ENCODE peak calls at places on chromosomes 16 and 17, in seven cellular contexts. One of them, this sample, is unnamed.

GRCh38 chr17:34095101-34095500 is 160.0 kb upstream of the CCL2 start:
- DNase-seq in CD4-positive, alpha-beta T cell: no peak
- DNase-seq in neural crest cell: no peak
- DNase-seq in GM13976: no peak
- DNase-seq in uterus: no peak
- DNase-seq in fibroblast of lung: no peak
- DNase-seq in A549: no peak
- DNase-seq in this sample: no peak

GRCh38 chr17:53949473-53950090 is 126.9 kb downstream of the KIF2B start:
- DNase-seq in CD4-positive, alpha-beta T cell: no peak
- DNase-seq in neural crest cell: no peak
- DNase-seq in A549: no peak
- DNase-seq in GM13976: no peak
- DNase-seq in fibroblast of lung: no peak
- DNase-seq in uterus: no peak
- DNase-seq in this sample: no peak

GRCh38 chr17:43556292-43556691 is 10.2 kb upstream of the ETV4 start:
- DNase-seq in CD4-positive, alpha-beta T cell: no peak
- DNase-seq in A549: peak
- DNase-seq in uterus: peak
- DNase-seq in neural crest cell: no peak
- DNase-seq in fibroblast of lung: no peak
- DNase-seq in GM13976: no peak
- DNase-seq in this sample: peak

GRCh38 chr17:50909765-50910661 is 43.9 kb upstream of the TOB1 start:
- DNase-seq in CD4-positive, alpha-beta T cell: peak
- DNase-seq in A549: no peak
- DNase-seq in fibroblast of lung: no peak
- DNase-seq in GM13976: no peak
- DNase-seq in neural crest cell: no peak
- DNase-seq in uterus: no peak
- DNase-seq in this sample: no peak

GRCh38 chr16:71424626-71425025 is 17.2 kb downstream of the TLE7 start:
- DNase-seq in A549: no peak
- DNase-seq in CD4-positive, alpha-beta T cell: no peak
- DNase-seq in uterus: no peak
- DNase-seq in neural crest cell: no peak
- DNase-seq in GM13976: no peak
- DNase-seq in fibroblast of lung: no peak
- DNase-seq in this sample: no peak

GRCh38 chr17:33269337-33270060 is 23.6 kb downstream of the ASIC2 start:
- DNase-seq in CD4-positive, alpha-beta T cell: no peak
- DNase-seq in fibroblast of lung: no peak
- DNase-seq in GM13976: no peak
- DNase-seq in A549: no peak
- DNase-seq in uterus: no peak
- DNase-seq in neural crest cell: no peak
- DNase-seq in this sample: no peak

GRCh38 chr16:13021996-13022395 is 120.6 kb downstream of the SHISA9 start:
- DNase-seq in fibroblast of lung: no peak
- DNase-seq in neural crest cell: no peak
- DNase-seq in A549: no peak
- DNase-seq in CD4-positive, alpha-beta T cell: no peak
- DNase-seq in uterus: no peak
- DNase-seq in GM13976: no peak
- DNase-seq in this sample: peak

GRCh38 chr17:1134634-1135324 is 45.0 kb downstream of the ABR start:
- DNase-seq in CD4-positive, alpha-beta T cell: no peak
- DNase-seq in fibroblast of lung: no peak
- DNase-seq in neural crest cell: no peak
- DNase-seq in uterus: no peak
- DNase-seq in A549: no peak
- DNase-seq in GM13976: no peak
- DNase-seq in this sample: no peak

GRCh38 chr16:50836121-50836541 is 94.2 kb downstream of the CYLD start:
- DNase-seq in CD4-positive, alpha-beta T cell: no peak
- DNase-seq in neural crest cell: no peak
- DNase-seq in uterus: no peak
- DNase-seq in GM13976: no peak
- DNase-seq in A549: no peak
- DNase-seq in fibroblast of lung: no peak
- DNase-seq in this sample: no peak

GRCh38 chr17:27293359-27293897 is 486 bp upstream of the WSB1 start:
- DNase-seq in CD4-positive, alpha-beta T cell: no peak
- DNase-seq in uterus: peak
- DNase-seq in A549: no peak
- DNase-seq in neural crest cell: no peak
- DNase-seq in GM13976: peak
- DNase-seq in fibroblast of lung: no peak
- DNase-seq in this sample: no peak

GRCh38 chr17:565506-565905 is 149.1 kb downstream of the VPS53 start:
- DNase-seq in neural crest cell: peak
- DNase-seq in GM13976: no peak
- DNase-seq in uterus: no peak
- DNase-seq in CD4-positive, alpha-beta T cell: no peak
- DNase-seq in fibroblast of lung: no peak
- DNase-seq in A549: no peak
- DNase-seq in this sample: no peak

GRCh38 chr16:81097230-81097629 is 1.0 kb upstream of the GCSH start:
- DNase-seq in neural crest cell: no peak
- DNase-seq in uterus: no peak
- DNase-seq in fibroblast of lung: no peak
- DNase-seq in A549: no peak
- DNase-seq in GM13976: no peak
- DNase-seq in CD4-positive, alpha-beta T cell: no peak
- DNase-seq in this sample: no peak

GRCh38 chr17:4232168-4232813 is 31.5 kb downstream of the ANKFY1 start:
- DNase-seq in neural crest cell: no peak
- DNase-seq in fibroblast of lung: peak
- DNase-seq in uterus: no peak
- DNase-seq in GM13976: no peak
- DNase-seq in A549: no peak
- DNase-seq in CD4-positive, alpha-beta T cell: no peak
- DNase-seq in this sample: peak

GRCh38 chr17:53135969-53136368 is 686.8 kb upstream of the KIF2B start:
- DNase-seq in GM13976: no peak
- DNase-seq in uterus: no peak
- DNase-seq in CD4-positive, alpha-beta T cell: no peak
- DNase-seq in neural crest cell: no peak
- DNase-seq in A549: no peak
- DNase-seq in fibroblast of lung: no peak
- DNase-seq in this sample: no peak

GRCh38 chr17:69489303-69489702 is 74.8 kb downstream of the MAP2K6 start:
- DNase-seq in uterus: no peak
- DNase-seq in neural crest cell: no peak
- DNase-seq in fibroblast of lung: no peak
- DNase-seq in A549: no peak
- DNase-seq in GM13976: no peak
- DNase-seq in CD4-positive, alpha-beta T cell: no peak
- DNase-seq in this sample: no peak

GRCh38 chr17:45164734-45165269 is 3.1 kb downstream of the HEXIM2 start:
- DNase-seq in A549: no peak
- DNase-seq in CD4-positive, alpha-beta T cell: no peak
- DNase-seq in uterus: no peak
- DNase-seq in GM13976: no peak
- DNase-seq in fibroblast of lung: no peak
- DNase-seq in neural crest cell: no peak
- DNase-seq in this sample: no peak

GRCh38 chr16:15573274-15573895 is 69.6 kb downstream of the MARF1 start:
- DNase-seq in CD4-positive, alpha-beta T cell: no peak
- DNase-seq in A549: no peak
- DNase-seq in neural crest cell: no peak
- DNase-seq in uterus: no peak
- DNase-seq in fibroblast of lung: no peak
- DNase-seq in GM13976: no peak
- DNase-seq in this sample: no peak

GRCh38 chr16:15567823-15568222 is 75.1 kb downstream of the MARF1 start:
- DNase-seq in CD4-positive, alpha-beta T cell: no peak
- DNase-seq in A549: no peak
- DNase-seq in neural crest cell: no peak
- DNase-seq in fibroblast of lung: no peak
- DNase-seq in GM13976: no peak
- DNase-seq in uterus: no peak
- DNase-seq in this sample: no peak

GRCh38 chr16:15574614-15574948 is 68.4 kb downstream of the MARF1 start:
- DNase-seq in neural crest cell: no peak
- DNase-seq in uterus: no peak
- DNase-seq in CD4-positive, alpha-beta T cell: no peak
- DNase-seq in A549: no peak
- DNase-seq in GM13976: no peak
- DNase-seq in fibroblast of lung: no peak
- DNase-seq in this sample: no peak

GRCh38 chr16:15575293-15576049 is 67.5 kb downstream of the MARF1 start:
- DNase-seq in CD4-positive, alpha-beta T cell: no peak
- DNase-seq in neural crest cell: no peak
- DNase-seq in uterus: no peak
- DNase-seq in fibroblast of lung: no peak
- DNase-seq in GM13976: no peak
- DNase-seq in A549: no peak
- DNase-seq in this sample: peak

GRCh38 chr16:15572329-15573001 is 70.5 kb downstream of the MARF1 start:
- DNase-seq in CD4-positive, alpha-beta T cell: no peak
- DNase-seq in neural crest cell: no peak
- DNase-seq in A549: no peak
- DNase-seq in uterus: no peak
- DNase-seq in fibroblast of lung: peak
- DNase-seq in GM13976: no peak
- DNase-seq in this sample: peak
- TF ChIP-seq CTCF in CD4-positive, alpha-beta T cell: no peak
- TF ChIP-seq CTCF in neural crest cell: no peak
- TF ChIP-seq CTCF in A549: no peak
- TF ChIP-seq CTCF in uterus: no peak
- TF ChIP-seq CTCF in fibroblast of lung: no peak
- TF ChIP-seq CTCF in GM13976: no peak
- TF ChIP-seq CTCF in this sample: no peak

GRCh38 chr17:64635647-64636305 is 26.3 kb downstream of the SMURF2 start:
- DNase-seq in CD4-positive, alpha-beta T cell: no peak
- DNase-seq in A549: no peak
- DNase-seq in uterus: no peak
- DNase-seq in fibroblast of lung: peak
- DNase-seq in neural crest cell: no peak
- DNase-seq in GM13976: peak
- DNase-seq in this sample: peak

GRCh38 chr17:64638552-64639198 is 23.4 kb downstream of the SMURF2 start:
- DNase-seq in A549: no peak
- DNase-seq in CD4-positive, alpha-beta T cell: no peak
- DNase-seq in GM13976: no peak
- DNase-seq in uterus: no peak
- DNase-seq in fibroblast of lung: peak
- DNase-seq in neural crest cell: no peak
- DNase-seq in this sample: no peak

GRCh38 chr17:64641499-64641898 is 20.6 kb downstream of the SMURF2 start:
- DNase-seq in A549: peak
- DNase-seq in fibroblast of lung: peak
- DNase-seq in uterus: no peak
- DNase-seq in neural crest cell: no peak
- DNase-seq in GM13976: no peak
- DNase-seq in CD4-positive, alpha-beta T cell: no peak
- DNase-seq in this sample: peak
- TF ChIP-seq CTCF in A549: no peak
- TF ChIP-seq CTCF in fibroblast of lung: no peak
- TF ChIP-seq CTCF in uterus: no peak
- TF ChIP-seq CTCF in neural crest cell: no peak
- TF ChIP-seq CTCF in GM13976: no peak
- TF ChIP-seq CTCF in CD4-positive, alpha-beta T cell: no peak
- TF ChIP-seq CTCF in this sample: no peak

GRCh38 chr17:75517277-75517865 is 1.0 kb downstream of the TSEN54 start:
- DNase-seq in fibroblast of lung: no peak
- DNase-seq in neural crest cell: no peak
- DNase-seq in CD4-positive, alpha-beta T cell: no peak
- DNase-seq in uterus: no peak
- DNase-seq in A549: peak
- DNase-seq in GM13976: no peak
- DNase-seq in this sample: no peak

GRCh38 chr17:75521290-75521689 is 4.2 kb upstream of the LLGL2 start:
- DNase-seq in GM13976: no peak
- DNase-seq in CD4-positive, alpha-beta T cell: no peak
- DNase-seq in A549: no peak
- DNase-seq in fibroblast of lung: no peak
- DNase-seq in neural crest cell: no peak
- DNase-seq in uterus: no peak
- DNase-seq in this sample: no peak

GRCh38 chr17:75518201-75518600 is 1.9 kb downstream of the TSEN54 start:
- DNase-seq in CD4-positive, alpha-beta T cell: peak
- DNase-seq in uterus: no peak
- DNase-seq in A549: no peak
- DNase-seq in GM13976: peak
- DNase-seq in neural crest cell: no peak
- DNase-seq in fibroblast of lung: no peak
- DNase-seq in this sample: no peak

GRCh38 chr17:75516619-75517276 is 420 bp downstream of the TSEN54 start:
- DNase-seq in uterus: peak
- DNase-seq in neural crest cell: peak
- DNase-seq in A549: peak
- DNase-seq in CD4-positive, alpha-beta T cell: no peak
- DNase-seq in fibroblast of lung: peak
- DNase-seq in GM13976: no peak
- DNase-seq in this sample: no peak

GRCh38 chr17:75518983-75519540 is 2.7 kb downstream of the TSEN54 start:
- DNase-seq in uterus: no peak
- DNase-seq in CD4-positive, alpha-beta T cell: no peak
- DNase-seq in A549: no peak
- DNase-seq in fibroblast of lung: no peak
- DNase-seq in neural crest cell: no peak
- DNase-seq in GM13976: no peak
- DNase-seq in this sample: no peak
- TF ChIP-seq CTCF in uterus: no peak
- TF ChIP-seq CTCF in CD4-positive, alpha-beta T cell: no peak
- TF ChIP-seq CTCF in A549: no peak
- TF ChIP-seq CTCF in fibroblast of lung: no peak
- TF ChIP-seq CTCF in neural crest cell: no peak
- TF ChIP-seq CTCF in GM13976: no peak
- TF ChIP-seq CTCF in this sample: no peak

GRCh38 chr17:76574166-76574565 is 11.5 kb downstream of the ST6GALNAC2 start:
- DNase-seq in fibroblast of lung: no peak
- DNase-seq in uterus: no peak
- DNase-seq in GM13976: no peak
- DNase-seq in neural crest cell: no peak
- DNase-seq in A549: no peak
- DNase-seq in CD4-positive, alpha-beta T cell: no peak
- DNase-seq in this sample: no peak

GRCh38 chr17:76570457-76570856 is 15.2 kb downstream of the ST6GALNAC2 start:
- DNase-seq in CD4-positive, alpha-beta T cell: no peak
- DNase-seq in A549: no peak
- DNase-seq in fibroblast of lung: no peak
- DNase-seq in neural crest cell: no peak
- DNase-seq in GM13976: peak
- DNase-seq in uterus: no peak
- DNase-seq in this sample: no peak

GRCh38 chr17:76573096-76573495 is 12.6 kb downstream of the ST6GALNAC2 start:
- DNase-seq in fibroblast of lung: no peak
- DNase-seq in GM13976: no peak
- DNase-seq in neural crest cell: no peak
- DNase-seq in A549: no peak
- DNase-seq in uterus: no peak
- DNase-seq in CD4-positive, alpha-beta T cell: no peak
- DNase-seq in this sample: no peak

GRCh38 chr17:76570877-76571471 is 14.7 kb downstream of the ST6GALNAC2 start:
- DNase-seq in neural crest cell: no peak
- DNase-seq in GM13976: no peak
- DNase-seq in CD4-positive, alpha-beta T cell: no peak
- DNase-seq in fibroblast of lung: no peak
- DNase-seq in A549: no peak
- DNase-seq in uterus: no peak
- DNase-seq in this sample: no peak

GRCh38 chr17:76572201-76572910 is 13.3 kb downstream of the ST6GALNAC2 start:
- DNase-seq in uterus: no peak
- DNase-seq in fibroblast of lung: no peak
- DNase-seq in CD4-positive, alpha-beta T cell: no peak
- DNase-seq in neural crest cell: no peak
- DNase-seq in A549: no peak
- DNase-seq in GM13976: no peak
- DNase-seq in this sample: no peak
- TF ChIP-seq CTCF in uterus: no peak
- TF ChIP-seq CTCF in fibroblast of lung: no peak
- TF ChIP-seq CTCF in CD4-positive, alpha-beta T cell: no peak
- TF ChIP-seq CTCF in neural crest cell: no peak
- TF ChIP-seq CTCF in A549: no peak
- TF ChIP-seq CTCF in GM13976: no peak
- TF ChIP-seq CTCF in this sample: no peak